ENCODE peak calls at places on chromosomes 3 and 15, in ten cellular contexts. J is AG09309; P is foreskin fibroblast; S is aorta; L is lower leg skin; B is fibroblast of lung; U is right atrium auricular region; E is CD8-positive, alpha-beta memory T cell; Y is transverse colon; T is NT2/D1. F is an unnamed sample.

GRCh38 chr3:179882322-179882721 is 154.4 kb downstream of the PEX5L start:
- DNase-seq in J (no peak), P (no peak), S (no peak), L (no peak), B (peak; percentile 13), U (no peak), E (no peak), Y (no peak), T (peak; percentile 38), F (no peak)

GRCh38 chr15:99333981-99334380 is 82.7 kb downstream of the LRRC28 start:
- DNase-seq in J (no peak), P (no peak), S (no peak), L (no peak), B (peak; percentile 15), U (no peak), E (no peak), Y (no peak), T (no peak), F (no peak)

GRCh38 chr15:53297828-53298227 is 461.6 kb downstream of the WDR72 start:
- DNase-seq in J (no peak), P (no peak), S (no peak), L (no peak), B (no peak), U (no peak), E (no peak), Y (no peak), T (no peak), F (no peak)

GRCh38 chr3:18424862-18425640 is at the start of gene SATB1:
- DNase-seq in J (no peak), P (peak; percentile 84), S (peak; percentile 96), L (peak; percentile 95), B (peak; percentile 68), U (peak; percentile 73), E (peak; percentile 56), Y (peak; percentile 87), T (no peak), F (peak; percentile 30)

GRCh38 chr3:40637891-40638290 is 113.1 kb downstream of the ZNF621 start:
- DNase-seq in J (no peak), P (no peak), S (no peak), L (peak; percentile 61), B (no peak), U (no peak), E (no peak), Y (no peak), T (no peak), F (no peak)

GRCh38 chr3:38168151-38168987 is 3.0 kb downstream of the OXSR1 start:
- DNase-seq in J (no peak), P (peak; percentile 89), S (no peak), L (no peak), B (peak; percentile 79), U (no peak), E (no peak), Y (no peak), T (no peak), F (peak; percentile 56)

GRCh38 chr3:141401584-141402475 is 33.5 kb downstream of the ZBTB38 start:
- DNase-seq in J (no peak), P (peak; percentile 68), S (peak; percentile 86), L (peak; percentile 91), B (peak; percentile 43), U (no peak), E (peak; percentile 54), Y (peak; percentile 51), T (no peak), F (peak; percentile 41)

GRCh38 chr3:13540332-13540995 is 8.5 kb upstream of the FBLN2 start:
- DNase-seq in J (no peak), P (no peak), S (peak; percentile 60), L (no peak), B (no peak), U (no peak), E (no peak), Y (no peak), T (no peak), F (peak; percentile 56)

GRCh38 chr3:128311441-128311844 is 155.2 kb downstream of the DNAJB8 start:
- DNase-seq in J (no peak), P (no peak), S (no peak), L (peak; percentile 72), B (no peak), U (peak; percentile 56), E (no peak), Y (no peak), T (no peak), F (no peak)

GRCh38 chr15:31306426-31307269 is 20.0 kb upstream of the KLF13 start:
- DNase-seq in J (no peak), P (no peak), S (no peak), L (peak; percentile 87), B (peak; percentile 33), U (peak; percentile 70), E (no peak), Y (no peak), T (peak; percentile 92), F (no peak)

GRCh38 chr15:65411470-65412071 is 11.2 kb downstream of the IGDCC4 start:
- DNase-seq in J (no peak), P (peak; percentile 49), S (no peak), L (no peak), B (peak; percentile 59), U (no peak), E (no peak), Y (no peak), T (no peak), F (no peak)

GRCh38 chr15:77901251-77901881 is 176.1 kb downstream of the TBC1D2B start:
- DNase-seq in J (no peak), P (no peak), S (peak; percentile 67), L (no peak), B (no peak), U (no peak), E (no peak), Y (no peak), T (no peak), F (no peak)

GRCh38 chr15:39551476-39551875 is 29.4 kb upstream of the THBS1 start:
- DNase-seq in J (no peak), P (no peak), S (no peak), L (no peak), B (no peak), U (no peak), E (no peak), Y (no peak), T (no peak), F (no peak)

GRCh38 chr3:112038863-112039262 is 4.3 kb downstream of the TMPRSS7 start:
- DNase-seq in J (no peak), P (no peak), S (no peak), L (no peak), B (peak; percentile 50), U (no peak), E (no peak), Y (no peak), T (no peak), F (no peak)

GRCh38 chr15:61028427-61028826 is 200.7 kb downstream of the RORA start:
- DNase-seq in J (no peak), P (no peak), S (no peak), L (no peak), B (no peak), U (no peak), E (no peak), Y (no peak), T (no peak), F (no peak)

GRCh38 chr3:135891121-135891520 is 74.4 kb upstream of the PPP2R3A start:
- DNase-seq in J (no peak), P (no peak), S (no peak), L (no peak), B (peak; percentile 39), U (no peak), E (no peak), Y (no peak), T (no peak), F (no peak)

DNA sequence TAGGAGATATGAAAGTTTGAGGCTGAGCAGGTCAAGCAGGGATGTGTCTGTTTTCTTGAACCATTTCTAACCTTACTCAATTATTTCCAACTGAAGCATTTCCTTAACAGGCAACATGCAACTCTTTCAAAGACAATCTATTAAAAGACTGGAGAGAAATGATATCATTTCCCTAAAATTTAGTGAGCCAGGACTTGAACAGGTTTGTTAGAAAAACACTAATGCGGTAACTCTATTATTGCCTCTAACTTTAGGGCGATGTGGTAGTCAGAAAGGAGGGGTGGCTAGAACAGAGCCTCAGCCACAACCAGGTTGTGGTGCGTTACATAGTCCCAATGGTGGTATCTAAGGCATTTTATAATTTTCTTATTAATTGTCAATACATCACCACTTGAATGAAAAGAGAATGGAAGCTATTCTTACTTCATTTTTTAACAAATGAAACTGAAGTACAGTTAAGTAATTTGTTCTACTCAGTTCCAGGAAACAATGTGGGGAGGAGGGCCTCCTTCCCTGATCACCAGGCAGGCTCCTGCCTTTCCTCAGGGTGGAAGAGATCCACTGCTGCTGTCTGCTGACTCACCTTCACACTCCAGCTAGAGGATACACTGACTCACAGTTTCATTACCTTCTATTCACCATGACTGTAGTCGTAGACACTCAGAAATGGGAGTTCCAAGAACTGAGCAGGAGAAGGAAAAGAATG is 22.8 kb downstream of the MYO1E start:
- DNase-seq in J (peak; percentile 71), P (peak; percentile 93), S (no peak), L (no peak), B (peak; percentile 97), U (no peak), E (no peak), Y (peak; percentile 46), T (no peak), F (peak; percentile 91)
- H3K4me3 ChIP-seq in J (no peak overlapping the region), P (no peak overlapping the region), S (no peak overlapping the region), L (no peak overlapping the region), B (no peak overlapping the region), U (no peak overlapping the region), E (no peak overlapping the region), Y (no peak overlapping the region), T (no peak overlapping the region), F (no peak overlapping the region)

GRCh38 chr15:82850242-82850591 is 40.8 kb downstream of the WHAMM start:
- DNase-seq in J (no peak), P (peak; percentile 68), S (no peak), L (peak; percentile 57), B (peak; percentile 23), U (peak; percentile 50), E (no peak), Y (no peak), T (no peak), F (no peak)
- H3K4me3 ChIP-seq in J (no peak overlapping the region), P (no peak overlapping the region), S (no peak overlapping the region), L (no peak overlapping the region), B (no peak overlapping the region), U (no peak overlapping the region), E (no peak overlapping the region), Y (no peak overlapping the region), T (no peak overlapping the region), F (no peak overlapping the region)

DNA sequence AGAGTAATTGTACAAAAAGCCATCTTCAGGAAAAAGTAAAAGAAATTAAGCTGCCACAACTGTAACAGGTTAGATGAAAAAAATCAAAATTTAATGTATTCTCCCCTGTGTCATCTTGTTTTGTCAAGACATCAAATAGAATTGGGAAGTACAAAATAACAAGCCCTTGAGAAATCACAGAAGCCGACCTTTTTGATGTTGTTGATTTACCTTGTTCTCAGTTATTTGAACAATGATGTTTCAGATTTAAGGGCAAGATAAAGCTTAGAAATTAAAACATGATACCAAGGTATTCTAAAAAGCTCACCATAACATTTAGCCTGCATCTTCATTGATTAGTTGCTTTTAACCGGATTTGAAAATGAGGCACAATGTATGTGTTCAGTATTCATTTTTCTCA is 523.0 kb downstream of the FOXP1 start:
- DNase-seq in J (no peak), P (no peak), S (no peak), L (no peak), B (no peak), U (no peak), E (no peak), Y (no peak), T (no peak), F (no peak)
- H3K4me3 ChIP-seq in J (no peak overlapping the region), P (no peak overlapping the region), S (peak overlapping the region; percentile 49), L (no peak overlapping the region), B (peak overlapping the region; percentile 72), U (no peak overlapping the region), E (peak overlapping the region; percentile 35), Y (no peak overlapping the region), T (no peak overlapping the region), F (no peak overlapping the region)

GRCh38 chr3:7977245-7978103 is 524.1 kb upstream of the LMCD1 start:
- DNase-seq in J (no peak), P (peak; percentile 2), S (no peak), L (no peak), B (peak; percentile 83), U (no peak), E (no peak), Y (no peak), T (no peak), F (no peak)

GRCh38 chr3:7978104-7978457 is 523.5 kb upstream of the LMCD1 start:
- DNase-seq in J (no peak), P (no peak), S (no peak), L (no peak), B (peak; percentile 26), U (no peak), E (no peak), Y (no peak), T (no peak), F (no peak)
- H3K4me3 ChIP-seq in J (no peak overlapping the region), P (no peak overlapping the region), S (no peak overlapping the region), L (no peak overlapping the region), B (no peak overlapping the region), U (no peak overlapping the region), E (no peak overlapping the region), Y (no peak overlapping the region), T (no peak overlapping the region), F (no peak overlapping the region)

F was measured in fibroblast of villous mesenchyme.